ENCODE peak calls at places on chromosomes 4 and X, in ten cellular contexts. I is activated naive CD4-positive, alpha-beta T cell treated with anti-CD3 and anti-CD28 coated beads, Interleukin-2, amount 50 U/mL, for 16 hours; O is stimulated activated naive CD8-positive, alpha-beta T cell treated with anti-CD3 and anti-CD28 coated beads, Interleukin-15, amount 100 ng/mL, for 72 hours; G is hypothalamus; H is activated CD4-positive, alpha-beta T cell treated with anti-CD3 and anti-CD28 coated beads, Interleukin-2, amount 50 U/mL, for 48 hours; J is RKO; P is IMR-90; Y is HT-29; Q is keratinocyte; F is AG09309. W is an unnamed sample.

GRCh38 chr4:81211956-81212355 is 3.1 kb downstream of the PRKG2 start:
- DNase-seq in I (no peak), O (no peak), G (no peak), H (no peak), J (no peak), P (no peak), Y (no peak), Q (no peak), F (peak; percentile 17), W (no peak)

GRCh38 chr4:28886934-28887333 is 1833.2 kb upstream of the PCDH7 start:
- DNase-seq in I (no peak), O (no peak), G (no peak), H (no peak), J (no peak), P (peak; percentile 54), Y (no peak), Q (no peak), F (peak; percentile 13), W (no peak)

GRCh38 chr4:146890301-146890700 is 55.4 kb downstream of the TTC29 start:
- DNase-seq in I (no peak), O (no peak), G (no peak), H (no peak), J (no peak), P (no peak), Y (no peak), Q (no peak), F (no peak), W (no peak)

GRCh38 chrX:67544871-67545771 is 1.3 kb downstream of the AR start:
- DNase-seq in I (no peak), O (peak; percentile 1), G (peak; percentile 2), H (peak; percentile 3), J (no peak), P (peak; percentile 22), Y (no peak), Q (no peak), F (no peak), W (no peak)

GRCh38 chr4:4284827-4285618 is 4.9 kb downstream of the LYAR start:
- DNase-seq in I (no peak), O (no peak), G (no peak), H (no peak), J (no peak), P (no peak), Y (no peak), Q (no peak), F (no peak), W (no peak)

GRCh38 chr4:128286474-128287158 is 997 bp downstream of the PGRMC2 start:
- DNase-seq in I (peak; percentile 34), O (peak; percentile 14), G (no peak), H (peak; percentile 16), J (peak; percentile 78), P (peak; percentile 61), Y (peak; percentile 61), Q (no peak), F (no peak), W (no peak)

GRCh38 chr4:18366762-18367358 is 345.3 kb upstream of the LCORL start:
- DNase-seq in I (no peak), O (no peak), G (no peak), H (no peak), J (peak; percentile 67), P (peak; percentile 6), Y (peak; percentile 23), Q (no peak), F (no peak), W (no peak)

GRCh38 chrX:45070116-45071007 is 130.3 kb downstream of the DIPK2B start:
- DNase-seq in I (no peak), O (no peak), G (no peak), H (no peak), J (peak; percentile 77), P (peak; percentile 67), Y (peak; percentile 64), Q (no peak), F (peak; percentile 25), W (no peak)

GRCh38 chr4:41360214-41360910 is 103.6 kb downstream of the UCHL1 start:
- DNase-seq in I (no peak), O (no peak), G (peak; percentile 46), H (no peak), J (peak; percentile 70), P (peak; percentile 20), Y (peak; percentile 76), Q (no peak), F (no peak), W (no peak)

GRCh38 chr4:186676531-186677158 is 47.0 kb downstream of the FAT1 start:
- DNase-seq in I (no peak), O (no peak), G (no peak), H (no peak), J (peak; percentile 29), P (peak; percentile 98), Y (no peak), Q (peak; percentile 38), F (peak; percentile 46), W (no peak)

GRCh38 chr4:10107111-10108091 is 9.2 kb downstream of the WDR1 start:
- DNase-seq in I (no peak), O (no peak), G (no peak), H (no peak), J (no peak), P (peak; percentile 28), Y (no peak), Q (no peak), F (no peak), W (no peak)

GRCh38 chr4:74590476-74590875 is 145.5 kb downstream of the AREG start:
- DNase-seq in I (no peak), O (no peak), G (no peak), H (no peak), J (no peak), P (no peak), Y (no peak), Q (no peak), F (no peak), W (no peak)

GRCh38 chrX:39577976-39578962 is 519.5 kb downstream of the BCOR start:
- DNase-seq in I (peak; percentile 45), O (peak; percentile 50), G (no peak), H (peak; percentile 75), J (no peak), P (no peak), Y (no peak), Q (no peak), F (no peak), W (no peak)

GRCh38 chr4:126955292-126956191 is 677.2 kb upstream of the INTU start:
- DNase-seq in I (no peak), O (no peak), G (no peak), H (no peak), J (no peak), P (no peak), Y (no peak), Q (no peak), F (no peak), W (no peak)

GRCh38 chr4:128957459-128957858 is 135.9 kb downstream of the SCLT1 start:
- DNase-seq in I (no peak), O (no peak), G (no peak), H (no peak), J (no peak), P (no peak), Y (no peak), Q (no peak), F (no peak), W (no peak)

GRCh38 chrX:45083314-45083713 is 117.4 kb downstream of the DIPK2B start:
- DNase-seq in I (no peak), O (no peak), G (no peak), H (no peak), J (no peak), P (no peak), Y (no peak), Q (no peak), F (no peak), W (no peak)

GRCh38 chr4:85901500-85901899 is 426.6 kb downstream of the ARHGAP24 start:
- DNase-seq in I (no peak), O (no peak), G (no peak), H (no peak), J (no peak), P (peak; percentile 43), Y (peak; percentile 8), Q (no peak), F (no peak), W (no peak)

GRCh38 chr4:37976991-37977470 is 16.8 kb downstream of the PTTG2 start:
- DNase-seq in I (peak; percentile 79), O (peak; percentile 74), G (peak; percentile 28), H (peak; percentile 76), J (peak; percentile 75), P (peak; percentile 51), Y (peak; percentile 64), Q (no peak), F (no peak), W (peak; percentile 56)

GRCh38 chr4:103091601-103092223 is 7.9 kb downstream of the BDH2 start:
- DNase-seq in I (peak; percentile 38), O (peak; percentile 31), G (no peak), H (peak; percentile 29), J (peak; percentile 84), P (peak; percentile 79), Y (peak; percentile 75), Q (peak; percentile 13), F (no peak), W (no peak)

GRCh38 chr4:2303686-2304320 is 41.9 kb upstream of the MXD4 start:
- DNase-seq in I (no peak), O (no peak), G (no peak), H (no peak), J (no peak), P (no peak), Y (no peak), Q (no peak), F (no peak), W (no peak)

GRCh38 chrX:356385-357034 is 30.2 kb downstream of the PPP2R3B start:
- DNase-seq in I (no peak), O (no peak), G (no peak), H (no peak), J (no peak), P (peak; percentile 64), Y (no peak), Q (no peak), F (peak; percentile 32), W (no peak)

GRCh38 chr4:74675673-74676279 is 118.5 kb downstream of the BTC start:
- DNase-seq in I (no peak), O (no peak), G (no peak), H (no peak), J (peak; percentile 79), P (peak; percentile 76), Y (peak; percentile 85), Q (peak; percentile 13), F (peak; percentile 31), W (no peak)

GRCh38 chr4:56129431-56129861 is 180.7 kb downstream of the CEP135 start:
- DNase-seq in I (peak; percentile 18), O (no peak), G (no peak), H (peak; percentile 28), J (no peak), P (no peak), Y (peak; percentile 89), Q (no peak), F (no peak), W (no peak)

GRCh38 chrX:69203367-69204037 is 38.2 kb upstream of the PJA1 start:
- DNase-seq in I (no peak), O (no peak), G (no peak), H (no peak), J (no peak), P (no peak), Y (no peak), Q (no peak), F (no peak), W (no peak)

GRCh38 chr4:139973015-139973414 is 181.0 kb downstream of the MAML3 start:
- DNase-seq in I (no peak), O (no peak), G (no peak), H (no peak), J (peak; percentile 19), P (peak; percentile 60), Y (no peak), Q (no peak), F (no peak), W (no peak)

GRCh38 chr4:174283507-174284180 is at the start of the genes CEP44 and FBXO8:
- DNase-seq in I (peak; percentile 63), O (peak; percentile 59), G (peak; percentile 28), H (peak; percentile 71), J (peak; percentile 85), P (peak; percentile 78), Y (peak; percentile 81), Q (no peak), F (no peak), W (peak; percentile 40)

GRCh38 chr4:17664755-17665154 is 50.3 kb downstream of the MED28 start:
- DNase-seq in I (no peak), O (no peak), G (no peak), H (no peak), J (no peak), P (no peak), Y (no peak), Q (no peak), F (no peak), W (no peak)

GRCh38 chr4:55407764-55408163 is 12.0 kb downstream of the TMEM165 start:
- DNase-seq in I (no peak), O (no peak), G (no peak), H (no peak), J (no peak), P (no peak), Y (no peak), Q (no peak), F (no peak), W (no peak)